ENCODE peak calls at places on chromosomes 7 and 10, in eight cellular contexts. Q is ascending aorta, B is uterus, G is breast epithelium, T is neural progenitor cell, F is transverse colon, J is heart right ventricle, C is pancreas. W is an unnamed sample.
A peak's percentile ranks its signal among the peaks of the same experiment; 100 is the strongest.

GRCh38 chr7:46383605-46384004 is 462.5 kb upstream of the IGFBP3 start:
- DNase-seq in Q (no peak), B (no peak), G (no peak), T (no peak), F (no peak), J (no peak), C (no peak), W (no peak)

GRCh38 chr7:119572541-119572940 is 700.4 kb upstream of the KCND2 start:
- DNase-seq in Q (no peak), B (no peak), G (no peak), T (no peak), F (no peak), J (no peak), C (peak; percentile 58), W (no peak)

GRCh38 chr10:100333106-100333505 is 3.1 kb upstream of the PKD2L1 start:
- DNase-seq in Q (no peak), B (no peak), G (no peak), T (no peak), F (no peak), J (no peak), C (no peak), W (no peak)

GRCh38 chr10:99742240-99742639 is 10.2 kb downstream of the CUTC start:
- DNase-seq in Q (no peak), B (no peak), G (no peak), T (no peak), F (no peak), J (no peak), C (no peak), W (no peak)

GRCh38 chr10:22681783-22682183 is 32.6 kb downstream of the PIP4K2A start:
- DNase-seq in Q (no peak), B (no peak), G (no peak), T (no peak), F (no peak), J (no peak), C (no peak), W (no peak)

GRCh38 chr7:88254721-88255120 is 34.9 kb upstream of the SRI start:
- DNase-seq in Q (no peak), B (no peak), G (no peak), T (no peak), F (no peak), J (no peak), C (no peak), W (no peak)

GRCh38 chr7:116801092-116801710 is 61.2 kb upstream of the CAPZA2 start:
- DNase-seq in Q (no peak), B (no peak), G (no peak), T (no peak), F (no peak), J (no peak), C (no peak), W (no peak)

GRCh38 chr7:92092210-92092609 is 42.1 kb downstream of the CYP51A1 start:
- DNase-seq in Q (no peak), B (no peak), G (no peak), T (no peak), F (no peak), J (no peak), C (no peak), W (no peak)

GRCh38 chr7:4255336-4255735 is 426.8 kb upstream of the FOXK1 start:
- DNase-seq in Q (no peak), B (no peak), G (no peak), T (no peak), F (no peak), J (no peak), C (no peak), W (no peak)

GRCh38 chr10:24723788-24724380 is at the start of gene ARHGAP21:
- DNase-seq in Q (no peak), B (peak; percentile 75), G (peak; percentile 64), T (peak; percentile 73), F (peak; percentile 76), J (peak; percentile 78), C (peak; percentile 80), W (peak; percentile 73)

GRCh38 chr7:88759216-88759955 is at the start of gene ZNF804B:
- DNase-seq in Q (no peak), B (no peak), G (no peak), T (peak; percentile 85), F (peak; percentile 5), J (no peak), C (peak; percentile 80), W (no peak)

GRCh38 chr10:89942217-89942616 is 240.8 kb downstream of the KIF20B start:
- DNase-seq in Q (no peak), B (no peak), G (no peak), T (no peak), F (no peak), J (no peak), C (no peak), W (no peak)

GRCh38 chr10:68231916-68232315 is at the start of gene ATOH7:
- DNase-seq in Q (no peak), B (no peak), G (no peak), T (peak; percentile 47), F (peak; percentile 8), J (no peak), C (no peak), W (no peak)

GRCh38 chr7:13282377-13282980 is 595.0 kb downstream of the ARL4A start:
- DNase-seq in Q (no peak), B (no peak), G (no peak), T (peak; percentile 5), F (no peak), J (no peak), C (no peak), W (no peak)

GRCh38 chr10:21769041-21769440 is 234.5 kb downstream of the DNAJC1 start:
- DNase-seq in Q (no peak), B (no peak), G (no peak), T (no peak), F (no peak), J (no peak), C (no peak), W (no peak)

GRCh38 chr10:132642732-132643008 is 105.1 kb downstream of the INPP5A start:
- DNase-seq in Q (no peak), B (no peak), G (peak; percentile 10), T (no peak), F (no peak), J (no peak), C (no peak), W (no peak)

GRCh38 chr7:74418076-74418475 is 35.6 kb upstream of the GTF2IRD1 start:
- DNase-seq in Q (no peak), B (no peak), G (no peak), T (no peak), F (no peak), J (no peak), C (no peak), W (no peak)

GRCh38 chr7:114819629-114820362 is 102.1 kb upstream of the MDFIC start:
- DNase-seq in Q (no peak), B (peak; percentile 41), G (no peak), T (no peak), F (no peak), J (no peak), C (no peak), W (peak; percentile 34)

GRCh38 chr10:44253769-44254462 is 131.0 kb downstream of the CXCL12 start:
- DNase-seq in Q (no peak), B (peak; percentile 36), G (peak; percentile 67), T (no peak), F (no peak), J (peak; percentile 70), C (peak; percentile 86), W (peak; percentile 83)

GRCh38 chr10:113096111-113097045 is 146.3 kb downstream of the TCF7L2 start:
- DNase-seq in Q (no peak), B (no peak), G (no peak), T (no peak), F (no peak), J (no peak), C (no peak), W (no peak)

DNA sequence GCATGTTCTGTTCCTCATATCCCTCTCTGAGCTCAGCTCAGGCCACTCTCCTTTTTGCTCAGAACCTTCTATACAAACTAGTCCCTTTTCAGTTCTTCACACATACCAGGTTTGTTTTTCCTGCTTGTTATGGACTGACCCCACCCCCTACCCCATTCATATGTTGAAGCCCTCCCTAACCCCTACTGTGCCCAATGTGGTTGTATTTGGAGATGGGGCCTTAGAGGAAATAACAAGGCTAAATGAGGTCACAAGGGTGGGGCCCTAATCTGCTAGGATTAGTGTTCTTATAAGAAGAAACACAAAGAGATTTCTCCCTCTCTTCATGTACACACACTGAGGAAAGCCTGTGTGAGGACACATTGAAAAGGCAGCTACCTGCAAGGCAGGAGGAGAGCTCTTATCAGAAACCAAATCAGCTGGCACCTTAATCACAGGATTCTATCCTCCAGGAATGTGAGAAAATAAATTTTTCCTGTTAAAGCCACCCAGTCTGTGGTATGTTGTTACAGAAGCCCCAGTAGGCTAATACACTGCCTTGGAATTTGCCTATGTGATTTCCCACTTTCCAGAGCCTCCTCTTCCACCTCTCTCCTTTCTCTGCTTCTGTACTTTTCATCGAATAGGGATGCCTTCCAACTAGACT is 67.3 kb upstream of the DNAJB12 start:
- DNase-seq in Q (no peak), B (no peak), G (no peak), T (peak; percentile 47), F (no peak), J (no peak), C (no peak), W (no peak)
- H3K4me3 ChIP-seq in Q (no peak overlapping the region), B (no peak overlapping the region), G (no peak overlapping the region), T (no peak overlapping the region), F (no peak overlapping the region), J (no peak overlapping the region), C (no peak overlapping the region), W (no peak overlapping the region)

GRCh38 chr7:141695803-141696289 is 6.1 kb downstream of the DENND11 start:
- DNase-seq in Q (no peak), B (no peak), G (no peak), T (no peak), F (peak; percentile 37), J (no peak), C (peak; percentile 82), W (no peak)
- H3K4me1 ChIP-seq in Q (peaks cover 22% of the 10 kb centered on the region), B (no peaks in the 10 kb centered on the region), G (no peaks in the 10 kb centered on the region), T (peaks cover 5% of the 10 kb centered on the region), F (peaks cover 31% of the 10 kb centered on the region), J (peaks cover 35% of the 10 kb centered on the region), C (peaks cover 24% of the 10 kb centered on the region), W (peaks cover 9% of the 10 kb centered on the region)

GRCh38 chr10:115093776-115094361 is 704 bp downstream of the ATRNL1 start:
- DNase-seq in Q (no peak), B (peak; percentile 36), G (no peak), T (peak; percentile 51), F (peak; percentile 13), J (no peak), C (peak; percentile 85), W (no peak)

GRCh38 chr10:115093286-115093775 is at the start of gene ATRNL1:
- DNase-seq in Q (no peak), B (peak; percentile 46), G (no peak), T (peak; percentile 76), F (peak; percentile 8), J (peak; percentile 13), C (peak; percentile 82), W (no peak)

GRCh38 chr10:115092555-115093285 is 445 bp upstream of the ATRNL1 start:
- DNase-seq in Q (no peak), B (peak; percentile 59), G (no peak), T (peak; percentile 80), F (peak; percentile 14), J (peak; percentile 17), C (peak; percentile 69), W (no peak)

GRCh38 chr10:115095758-115096157 is 2.6 kb downstream of the ATRNL1 start:
- DNase-seq in Q (no peak), B (no peak), G (no peak), T (no peak), F (no peak), J (no peak), C (no peak), W (no peak)

GRCh38 chr10:115094605-115095004 is 1.4 kb downstream of the ATRNL1 start:
- DNase-seq in Q (no peak), B (no peak), G (no peak), T (no peak), F (no peak), J (no peak), C (no peak), W (no peak)
- H3K4me3 ChIP-seq in Q (peak overlapping the region; percentile 80), B (peak overlapping the region; percentile 96), G (no peak overlapping the region), T (peak overlapping the region; percentile 90), F (peak overlapping the region; percentile 67), J (peak overlapping the region; percentile 63), C (no peak overlapping the region), W (no peak overlapping the region)

GRCh38 chr10:98010939-98011685 is 19.3 kb downstream of the CRTAC1 start:
- DNase-seq in Q (no peak), B (no peak), G (no peak), T (no peak), F (no peak), J (no peak), C (no peak), W (no peak)
- H3K4me1 ChIP-seq in Q (no peaks in the 10 kb centered on the region), B (no peaks in the 10 kb centered on the region), G (no peaks in the 10 kb centered on the region), T (peaks cover 12% of the 10 kb centered on the region), F (no peaks in the 10 kb centered on the region), J (no peaks in the 10 kb centered on the region), C (no peaks in the 10 kb centered on the region), W (no peaks in the 10 kb centered on the region)

W was measured in tibial nerve.